ENCODE peak calls at places on chromosomes 3 and 15, in nine cellular contexts. Y is activated effector memory CD4-positive, alpha-beta T cell treated with Interleukin-2 at 50 U/mL for 16 hours; M is T-helper 2 cell; N is fibroblast of lung; F is A549; V is activated CD8-positive, alpha-beta memory T cell treated with anti-CD3 and anti-CD28 coated beads, Interleukin-2, amount 50 U/mL, for 4 hours; K is activated gamma-delta T cell treated with Interleukin-2 at 50 U/mL for 16 hours; J is pancreas; X is naive thymus-derived CD8-positive, alpha-beta T cell. P is an unnamed sample.

GRCh38 chr3:77500711-77501110 is 460.8 kb downstream of the ROBO2 start:
- DNase-seq in F (no peak), J (no peak), Y (no peak), M (no peak), N (no peak), K (no peak), V (no peak), X (no peak), P (no peak)

GRCh38 chr3:149377408-149378111 is at the start of gene TM4SF1:
- DNase-seq in M (no peak), K (no peak), V (no peak), X (no peak), F (peak; percentile 98), Y (no peak), N (peak; percentile 90), J (peak; percentile 67), P (no peak)

GRCh38 chr3:184230603-184231528 is 1.5 kb downstream of the VWA5B2 start:
- DNase-seq in K (no peak), X (no peak), M (no peak), F (no peak), J (peak; percentile 59), N (no peak), Y (no peak), V (no peak), P (no peak)

GRCh38 chr3:171221597-171221996 is 195.1 kb upstream of the SLC2A2 start:
- DNase-seq in K (no peak), M (no peak), N (no peak), J (no peak), Y (no peak), V (no peak), F (no peak), X (no peak), P (no peak)

GRCh38 chr3:112640333-112640863 is 545 bp downstream of the CCDC80 start:
- DNase-seq in V (no peak), M (no peak), X (no peak), J (no peak), N (peak; percentile 93), Y (no peak), F (peak; percentile 55), K (no peak), P (no peak)

GRCh38 chr3:152968388-152969024 is 133.6 kb downstream of the P2RY1 start:
- DNase-seq in K (no peak), J (no peak), X (no peak), F (peak; percentile 46), N (peak; percentile 64), M (no peak), Y (no peak), V (no peak), P (no peak)

GRCh38 chr15:63006032-63006878 is 36.3 kb upstream of the TPM1 start:
- DNase-seq in Y (no peak), V (no peak), X (no peak), K (no peak), N (no peak), J (no peak), M (no peak), F (no peak), P (no peak)

GRCh38 chr3:60010778-60011177 is 961.0 kb upstream of the CFAP20DC start:
- DNase-seq in Y (peak; percentile 52), F (no peak), N (no peak), M (peak; percentile 28), V (peak; percentile 32), K (peak; percentile 52), J (no peak), X (peak; percentile 89), P (peak; percentile 0)

GRCh38 chr3:58635371-58636285 is 30.9 kb downstream of the FAM3D start:
- DNase-seq in N (no peak), X (no peak), V (no peak), K (no peak), Y (no peak), F (no peak), J (no peak), M (no peak), P (no peak)

GRCh38 chr15:94312946-94313345 is 81.6 kb downstream of the MCTP2 start:
- DNase-seq in M (no peak), Y (no peak), K (no peak), F (no peak), N (no peak), J (no peak), X (no peak), V (no peak), P (no peak)

GRCh38 chr15:47717036-47717611 is at the start of gene SEMA6D:
- DNase-seq in V (no peak), K (no peak), N (peak; percentile 93), Y (no peak), M (no peak), J (peak; percentile 78), F (peak; percentile 12), X (no peak), P (no peak)

GRCh38 chr3:13050446-13050845 is 22.8 kb downstream of the IQSEC1 start:
- DNase-seq in M (no peak), N (no peak), K (no peak), V (no peak), J (no peak), Y (no peak), X (no peak), F (no peak), P (no peak)